ENCODE peak calls at places on chromosomes 4 and X, in four cellular contexts. G, Y, V and A are unnamed samples.

GRCh38 chrX:15973299-15973698 is 118.7 kb upstream of the AP1S2 start:
- DNase-seq in G (peak), Y (peak), V (peak), A (peak)

GRCh38 chrX:45353462-45353861 is 152.8 kb upstream of the DIPK2B start:
- DNase-seq in G (no peak), Y (no peak), V (no peak), A (no peak)

GRCh38 chrX:13476384-13476783 is 93.0 kb upstream of the EGFL6 start:
- DNase-seq in G (no peak), Y (no peak), V (no peak), A (no peak)

GRCh38 chr4:7375427-7375826 is 59.3 kb downstream of the PSAPL1 start:
- DNase-seq in G (no peak), Y (no peak), V (no peak), A (no peak)

GRCh38 chr4:163111588-163111987 is 55.1 kb downstream of the NAF1 start:
- DNase-seq in G (no peak), Y (peak), V (no peak), A (no peak)

GRCh38 chr4:94567811-94568210 is 116.1 kb downstream of the PDLIM5 start:
- DNase-seq in G (no peak), Y (no peak), V (no peak), A (no peak)

GRCh38 chrX:12999422-12999821 is 24.5 kb downstream of the TMSB4X start:
- DNase-seq in G (no peak), Y (peak), V (no peak), A (no peak)

GRCh38 chr4:31187979-31188378 is 467.8 kb downstream of the PCDH7 start:
- DNase-seq in G (no peak), Y (no peak), V (no peak), A (no peak)

GRCh38 chrX:68841251-68842049 is 12.6 kb downstream of the EFNB1 start:
- DNase-seq in G (no peak), Y (no peak), V (no peak), A (peak)

GRCh38 chr4:86935499-86935832 is 655 bp downstream of the AFF1 start:
- DNase-seq in G (no peak), Y (no peak), V (no peak), A (no peak)

GRCh38 chrX:134246282-134246681 is 9.3 kb downstream of the CCDC160 start:
- DNase-seq in G (no peak), Y (peak), V (no peak), A (no peak)

GRCh38 chrX:136250191-136251041 is 784 bp downstream of the MAP7D3 start:
- DNase-seq in G (peak), Y (peak), V (peak), A (peak)

GRCh38 chr4:63211377-63211776 is 1197.9 kb downstream of the TECRL start:
- DNase-seq in G (no peak), Y (no peak), V (no peak), A (no peak)

GRCh38 chr4:137180349-137180748 is 351.9 kb downstream of the PCDH18 start:
- DNase-seq in G (peak), Y (peak), V (no peak), A (no peak)

GRCh38 chr4:97367878-97368277 is 775.4 kb downstream of the STPG2 start:
- DNase-seq in G (no peak), Y (peak), V (no peak), A (no peak)

GRCh38 chr4:47271296-47271695 is 192.2 kb downstream of the COMMD8 start:
- DNase-seq in G (no peak), Y (no peak), V (no peak), A (no peak)

GRCh38 chr4:26281876-26282275 is 38.9 kb upstream of the RBPJ start:
- DNase-seq in G (no peak), Y (peak), V (no peak), A (no peak)

GRCh38 chr4:153535735-153536494 is 69.8 kb downstream of the TMEM131L start:
- DNase-seq in G (no peak), Y (no peak), V (no peak), A (no peak)

GRCh38 chr4:88008133-88008621 is 742 bp downstream of the PKD2 start:
- DNase-seq in G (peak), Y (peak), V (peak), A (peak)

GRCh38 chr4:77665381-77666069 is 59.9 kb downstream of the CXCL13 start:
- DNase-seq in G (no peak), Y (no peak), V (no peak), A (no peak)

GRCh38 chr4:186019264-186019663 is 49.7 kb upstream of the TLR3 start:
- DNase-seq in G (no peak), Y (no peak), V (no peak), A (no peak)

GRCh38 chr4:169485791-169486742 is 126.3 kb downstream of the NEK1 start:
- DNase-seq in G (peak), Y (peak), V (peak), A (no peak)

GRCh38 chrX:21989415-21989814 is 42.7 kb upstream of the PHEX start:
- DNase-seq in G (no peak), Y (no peak), V (no peak), A (no peak)

GRCh38 chr4:153521995-153522799 is 56.0 kb downstream of the TMEM131L start:
- DNase-seq in G (no peak), Y (no peak), V (no peak), A (no peak)

GRCh38 chrX:85375333-85375738 is 4.1 kb downstream of the POF1B start:
- DNase-seq in G (no peak), Y (no peak), V (peak), A (peak)
- H3K4me3 ChIP-seq in G (peak), Y (no peak), V (peak), A (no peak)

GRCh38 chrX:30141966-30142365 is 73.4 kb upstream of the MAGEB2 start:
- DNase-seq in G (peak), Y (peak), V (peak), A (no peak)
- TF ChIP-seq CTCF in G (no peak), Y (peak), V (peak), A (no peak)

DNA sequence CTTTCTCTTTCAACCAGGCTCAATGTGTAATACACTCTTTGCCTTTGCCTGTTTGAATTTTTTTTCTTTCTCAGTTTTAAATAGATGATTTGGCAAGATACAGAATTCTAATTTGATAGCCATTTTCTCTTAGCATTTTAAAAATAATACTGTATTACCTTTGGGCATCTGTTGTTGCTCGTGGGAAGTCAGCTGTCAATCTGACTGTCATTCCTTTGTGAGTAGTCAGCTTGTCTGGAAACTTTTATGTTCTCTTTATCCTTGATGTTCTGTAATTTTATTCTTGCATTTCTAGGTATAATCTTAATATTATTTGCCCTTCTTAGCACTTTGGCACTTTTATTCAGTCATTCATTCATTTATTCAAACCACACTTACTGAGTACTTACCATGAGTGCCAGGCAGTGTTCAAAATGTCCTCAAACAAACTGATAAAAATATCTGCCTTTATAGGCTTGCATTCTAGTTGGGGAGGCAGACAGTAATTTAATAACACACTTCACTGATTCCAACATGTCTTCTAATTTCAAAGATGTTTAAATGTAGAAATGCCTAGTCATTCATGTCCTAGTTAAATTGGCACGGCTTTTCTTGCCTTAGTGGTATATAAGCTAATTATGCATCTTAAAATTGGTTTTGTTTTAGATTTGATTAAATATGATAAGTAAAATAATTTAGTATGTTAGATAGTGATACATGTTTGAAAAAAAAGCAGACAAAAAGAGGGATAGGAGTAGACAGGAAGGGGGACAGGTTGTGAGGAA is 3.8 kb downstream of the USP38 start:
- DNase-seq in G (no peak), Y (peak), V (no peak), A (no peak)
- H3K4me3 ChIP-seq in G (no peak), Y (peak), V (peak), A (no peak)

GRCh38 chr4:10534820-10535219 is 77.6 kb upstream of the ZNF518B start:
- DNase-seq in G (no peak), Y (no peak), V (no peak), A (no peak)

GRCh38 chr4:10529891-10530786 is 72.9 kb upstream of the ZNF518B start:
- DNase-seq in G (no peak), Y (peak), V (no peak), A (no peak)

GRCh38 chr4:10532155-10532554 is 74.9 kb upstream of the ZNF518B start:
- DNase-seq in G (no peak), Y (no peak), V (no peak), A (no peak)

DNA sequence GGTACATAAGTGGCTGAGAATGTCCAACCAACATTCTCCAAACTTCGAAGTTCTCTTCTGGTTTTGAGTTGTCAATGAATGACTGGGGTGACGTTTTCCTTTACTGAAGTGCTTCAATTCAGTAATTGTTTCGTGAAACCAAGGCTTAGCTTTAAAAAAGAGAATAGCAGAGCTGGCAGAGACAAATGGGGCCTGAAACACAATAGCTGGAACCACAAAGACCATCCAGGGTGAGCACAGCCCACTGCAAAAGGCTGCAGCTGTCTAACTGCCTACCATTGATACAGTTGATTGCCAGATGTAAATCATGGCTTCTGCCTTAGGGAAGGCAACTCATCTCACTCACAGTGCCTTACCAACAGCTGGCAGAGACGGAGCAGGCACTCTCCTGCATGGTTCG is 78.7 kb upstream of the ZNF518B start:
- DNase-seq in G (no peak), Y (no peak), V (no peak), A (no peak)
- TF ChIP-seq CTCF in G (no peak), Y (no peak), V (no peak), A (no peak)

GRCh38 chrX:2628751-2629315 is 62.3 kb upstream of the CD99 start:
- DNase-seq in G (no peak), Y (no peak), V (no peak), A (no peak)

GRCh38 chrX:2629316-2630168 is 61.6 kb upstream of the CD99 start:
- DNase-seq in G (peak), Y (no peak), V (no peak), A (no peak)

GRCh38 chrX:2631743-2632532 is 59.2 kb upstream of the CD99 start:
- DNase-seq in G (no peak), Y (no peak), V (no peak), A (no peak)

GRCh38 chrX:2635366-2635765 is 55.7 kb upstream of the CD99 start:
- DNase-seq in G (no peak), Y (no peak), V (no peak), A (no peak)

DNA sequence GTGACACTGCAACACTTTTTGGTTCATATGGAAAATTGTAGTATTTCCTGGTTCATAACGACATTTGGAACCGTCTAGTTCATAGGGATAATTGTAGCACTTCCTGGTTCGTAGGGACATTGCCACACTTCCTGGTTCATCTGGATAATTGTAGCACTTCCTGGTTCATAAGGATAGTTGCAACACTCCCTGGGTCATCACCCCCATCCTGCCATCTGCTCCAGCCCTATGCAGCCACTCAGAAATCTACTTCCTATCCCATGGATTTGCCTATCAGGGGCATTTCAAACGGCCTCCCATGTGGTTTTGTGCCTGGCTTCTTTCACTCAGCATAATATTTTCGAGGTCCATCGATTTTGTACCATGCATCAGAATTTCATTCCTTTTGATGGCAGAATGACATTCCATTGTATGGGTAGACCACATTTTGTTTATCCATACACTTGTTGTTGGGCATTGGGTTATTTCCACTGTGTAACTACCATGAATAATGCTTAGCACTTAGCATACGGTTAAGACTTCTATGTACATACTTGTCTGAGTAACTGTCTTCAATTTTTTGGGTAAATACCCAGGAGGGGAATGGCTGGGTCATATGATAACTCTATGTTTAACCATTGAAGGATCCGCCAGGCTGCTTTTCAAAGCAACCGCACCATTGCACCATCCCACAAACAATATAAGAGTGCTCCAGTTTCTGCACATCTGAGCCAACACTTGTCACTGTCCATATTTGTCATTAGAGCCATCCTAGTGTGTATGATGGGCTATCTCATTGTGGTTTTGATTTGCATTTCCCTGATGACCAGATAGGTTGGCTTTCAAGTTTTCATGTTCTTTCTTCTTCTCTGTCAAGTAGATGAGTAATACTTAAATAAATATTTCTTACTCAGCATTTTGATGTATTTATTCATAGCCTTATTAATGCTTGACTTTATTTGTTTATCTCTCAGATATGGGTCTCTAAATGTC is 58.3 kb upstream of the CD99 start:
- DNase-seq in G (no peak), Y (no peak), V (no peak), A (no peak)
- H3K4me3 ChIP-seq in G (no peak), Y (no peak), V (no peak), A (no peak)

DNA sequence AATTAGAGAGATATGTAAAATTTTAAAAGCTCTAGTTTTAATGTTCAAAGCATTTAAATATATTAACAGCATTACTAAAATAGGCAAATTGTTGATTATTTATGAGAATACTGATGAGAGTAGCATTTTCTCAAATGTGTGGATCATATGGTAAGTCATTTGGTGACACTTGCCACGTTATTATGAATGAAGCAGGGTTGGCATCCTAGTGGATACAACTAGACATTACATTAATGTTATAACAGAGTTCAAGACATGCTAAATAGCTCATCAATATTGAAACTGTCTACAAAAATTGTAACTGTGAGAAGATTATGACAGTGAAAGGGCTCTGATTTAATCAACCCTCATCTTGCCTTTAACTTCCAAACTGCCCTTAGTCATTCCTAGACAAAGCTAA is 171.1 kb downstream of the PDGFC start:
- DNase-seq in G (no peak), Y (no peak), V (no peak), A (no peak)
- TF ChIP-seq CTCF in G (no peak), Y (no peak), V (no peak), A (no peak)

GRCh38 chrX:72101597-72102037 is 30.1 kb downstream of the RTL5 start:
- DNase-seq in G (no peak), Y (no peak), V (no peak), A (no peak)

GRCh38 chrX:72100051-72100755 is 31.5 kb downstream of the RTL5 start:
- DNase-seq in G (no peak), Y (no peak), V (no peak), A (no peak)

GRCh38 chrX:72097081-72097480 is 34.6 kb downstream of the RTL5 start:
- DNase-seq in G (no peak), Y (no peak), V (no peak), A (no peak)

GRCh38 chrX:72102760-72103159 is 29.0 kb downstream of the RTL5 start:
- DNase-seq in G (no peak), Y (no peak), V (no peak), A (no peak)

GRCh38 chrX:72100824-72101351 is 30.8 kb downstream of the RTL5 start:
- DNase-seq in G (no peak), Y (no peak), V (no peak), A (peak)
- H3K4me3 ChIP-seq in G (no peak), Y (no peak), V (no peak), A (no peak)

DNA sequence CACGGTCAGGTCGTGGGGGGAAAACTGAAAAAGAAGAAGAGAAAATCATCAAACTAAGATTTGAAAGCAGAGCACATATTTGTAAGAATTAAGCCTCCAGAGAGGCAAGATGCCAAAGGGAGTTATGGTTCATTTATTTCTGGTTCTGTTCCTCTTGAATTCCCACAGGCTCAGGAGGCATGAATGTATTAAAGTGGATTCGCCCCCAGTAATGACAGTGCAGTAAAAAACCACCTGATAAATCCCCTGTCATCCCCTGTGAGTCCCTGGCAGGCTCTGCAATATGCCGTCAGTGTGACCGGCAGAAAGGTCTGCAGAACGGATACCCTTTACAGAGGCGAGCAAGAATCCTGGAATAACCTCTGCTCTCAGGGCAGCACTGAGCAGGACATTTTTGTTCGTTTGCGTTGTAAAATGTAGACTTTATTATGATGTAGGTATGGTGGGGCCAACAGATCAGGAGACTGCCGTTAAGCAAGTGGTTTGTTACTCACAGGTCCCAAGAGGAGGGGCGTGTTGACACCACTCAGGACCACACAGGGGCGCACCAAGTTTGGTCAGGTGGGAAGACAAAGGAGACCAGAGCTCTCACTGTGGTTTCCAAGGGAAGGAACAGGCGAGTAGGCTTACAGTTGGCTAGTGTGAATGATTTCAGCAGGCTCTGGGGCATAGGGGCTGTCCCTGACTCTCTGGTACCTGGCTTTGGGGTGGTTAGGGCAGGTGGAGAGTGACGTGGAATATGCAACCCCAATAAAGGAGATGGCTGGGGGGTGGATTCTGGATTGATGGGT is 75.3 kb downstream of the DHRSX start:
- DNase-seq in G (no peak), Y (no peak), V (no peak), A (no peak)
- TF ChIP-seq CTCF in G (no peak), Y (no peak), V (no peak), A (no peak)

DNA sequence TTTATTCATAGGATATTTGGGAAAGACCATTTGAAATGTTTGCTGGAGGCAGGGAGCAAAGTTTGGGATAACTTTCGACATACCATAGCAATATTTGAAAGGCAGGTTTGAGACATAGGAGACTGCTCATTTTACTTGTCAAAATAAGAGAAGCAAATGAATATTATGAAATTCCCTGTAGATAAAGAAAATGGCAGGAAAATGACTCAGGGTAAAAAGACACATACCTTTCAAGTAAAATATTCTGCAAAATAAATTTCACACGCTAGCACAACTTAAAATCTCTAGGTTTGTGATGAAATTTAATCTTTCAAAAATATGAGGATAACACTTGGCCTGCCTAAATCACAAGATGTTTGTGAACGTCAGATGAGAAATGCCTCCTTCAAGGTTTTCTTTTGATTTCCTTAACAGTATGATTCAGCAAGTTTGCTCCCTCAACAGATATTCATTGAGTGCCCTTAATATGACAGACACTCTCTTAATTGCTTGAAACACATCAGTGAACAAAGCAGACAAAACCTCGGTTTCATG is 6.6 kb downstream of the TMEM156 start:
- DNase-seq in G (no peak), Y (peak), V (no peak), A (no peak)
- H3K4me3 ChIP-seq in G (no peak), Y (no peak), V (no peak), A (no peak)

GRCh38 chr4:108018884-108019187 is 29.1 kb downstream of the HADH start:
- DNase-seq in G (no peak), Y (no peak), V (no peak), A (no peak)
- TF ChIP-seq CTCF in G (peak), Y (no peak), V (no peak), A (no peak)